ENCODE peak calls at places on chromosomes 2 and 18, in eight cellular contexts. D is CD8-positive, alpha-beta memory T cell; I is ovary; U is CD8-positive, alpha-beta T cell; M is tibial artery; J is small intestine; A is CD4-positive, alpha-beta memory T cell; P is Panc1. T is an unnamed sample. For H3K27me3, the result is how much of the 10 kb centered on the place peaks cover.

GRCh38 chr2:159249955-159250723 is 36.4 kb downstream of the WDSUB1 start:
- DNase-seq in I (no peak), A (no peak), P (peak), J (peak), M (peak), U (no peak), D (no peak), T (peak)

GRCh38 chr2:99861376-99861760 is 281.0 kb downstream of the AFF3 start:
- DNase-seq in M (no peak), J (peak), U (no peak), A (no peak), P (no peak), I (no peak), D (no peak), T (no peak)

GRCh38 chr2:74278176-74278575 is 65.0 kb downstream of the SLC4A5 start:
- DNase-seq in I (no peak), J (peak), M (no peak), D (no peak), A (no peak), P (no peak), U (no peak), T (no peak)

GRCh38 chr18:58863539-58864145 is 1.0 kb upstream of the ZNF532 start:
- DNase-seq in U (no peak), A (peak), J (peak), P (no peak), D (no peak), M (peak), I (peak), T (peak)

GRCh38 chr2:129658430-129658829 is 321.0 kb upstream of the RAB6C start:
- DNase-seq in A (no peak), I (no peak), D (no peak), M (no peak), J (no peak), P (no peak), U (no peak), T (no peak)

GRCh38 chr18:35345460-35345921 is 1.3 kb upstream of the ZNF24 start:
- DNase-seq in A (no peak), M (no peak), I (no peak), U (no peak), P (no peak), J (peak), D (no peak), T (no peak)

GRCh38 chr2:127145255-127145899 is 38.4 kb upstream of the BIN1 start:
- DNase-seq in U (no peak), I (no peak), P (no peak), M (no peak), J (no peak), A (no peak), D (no peak), T (no peak)

GRCh38 chr2:231928901-231929725 is 2.9 kb upstream of the NPPC start:
- DNase-seq in M (peak), D (no peak), U (no peak), J (no peak), A (no peak), P (no peak), I (no peak), T (peak)

GRCh38 chr2:228602277-228602676 is 420.8 kb upstream of the SPHKAP start:
- DNase-seq in A (no peak), D (no peak), P (no peak), U (no peak), M (no peak), J (peak), I (no peak), T (no peak)

GRCh38 chr2:134934641-134935040 is 16.0 kb downstream of the CCNT2 start:
- DNase-seq in I (no peak), U (no peak), M (no peak), A (no peak), J (peak), D (no peak), P (no peak), T (no peak)

GRCh38 chr18:44599409-44599808 is 81.3 kb upstream of the SETBP1 start:
- DNase-seq in P (no peak), U (no peak), A (no peak), M (peak), I (peak), D (no peak), J (no peak), T (no peak)

GRCh38 chr2:111209045-111209514 is 88.4 kb downstream of the BCL2L11 start:
- DNase-seq in P (no peak), J (no peak), M (no peak), D (no peak), I (no peak), A (no peak), U (no peak), T (no peak)

GRCh38 chr2:101219281-101219680 is 33.4 kb upstream of the CNOT11 start:
- DNase-seq in I (no peak), D (no peak), P (no peak), J (peak), U (no peak), A (no peak), M (no peak), T (no peak)

GRCh38 chr2:199186226-199186864 is 271.4 kb downstream of the SATB2 start:
- DNase-seq in J (no peak), U (no peak), D (no peak), P (no peak), I (no peak), A (no peak), M (no peak), T (no peak)

GRCh38 chr2:134458454-134458853 is 204.6 kb downstream of the MGAT5 start:
- DNase-seq in I (no peak), M (peak), A (no peak), J (no peak), P (no peak), U (no peak), D (no peak), T (no peak)

GRCh38 chr18:28855524-28855923 is 678.6 kb upstream of the CDH2 start:
- DNase-seq in D (no peak), U (no peak), A (no peak), J (no peak), P (no peak), M (no peak), I (no peak), T (no peak)

GRCh38 chr18:63823516-63824219 is 48.5 kb downstream of the SERPINB7 start:
- DNase-seq in D (no peak), A (no peak), P (no peak), J (peak), I (no peak), M (no peak), U (no peak), T (no peak)

GRCh38 chr2:238278626-238279323 is 9.6 kb downstream of the PER2 start:
- DNase-seq in J (no peak), A (no peak), I (peak), D (no peak), M (no peak), P (no peak), U (no peak), T (peak)

GRCh38 chr2:111246620-111247061 is 125.9 kb downstream of the BCL2L11 start:
- DNase-seq in M (no peak), I (no peak), P (no peak), J (no peak), U (no peak), D (no peak), A (no peak), T (no peak)

GRCh38 chr2:180677200-180677599 is 303.2 kb upstream of the UBE2E3 start:
- DNase-seq in M (no peak), A (no peak), I (no peak), P (no peak), J (no peak), D (no peak), U (no peak), T (no peak)

GRCh38 chr18:52343138-52343537 is 3.1 kb downstream of the DCC start:
- DNase-seq in D (no peak), A (no peak), U (no peak), I (no peak), M (no peak), P (no peak), J (peak), T (no peak)
- H3K27me3 ChIP-seq in D (under half), A (under half), U (under half), I (under half), M (under half), P (under half), J (under half), T (under half)

DNA sequence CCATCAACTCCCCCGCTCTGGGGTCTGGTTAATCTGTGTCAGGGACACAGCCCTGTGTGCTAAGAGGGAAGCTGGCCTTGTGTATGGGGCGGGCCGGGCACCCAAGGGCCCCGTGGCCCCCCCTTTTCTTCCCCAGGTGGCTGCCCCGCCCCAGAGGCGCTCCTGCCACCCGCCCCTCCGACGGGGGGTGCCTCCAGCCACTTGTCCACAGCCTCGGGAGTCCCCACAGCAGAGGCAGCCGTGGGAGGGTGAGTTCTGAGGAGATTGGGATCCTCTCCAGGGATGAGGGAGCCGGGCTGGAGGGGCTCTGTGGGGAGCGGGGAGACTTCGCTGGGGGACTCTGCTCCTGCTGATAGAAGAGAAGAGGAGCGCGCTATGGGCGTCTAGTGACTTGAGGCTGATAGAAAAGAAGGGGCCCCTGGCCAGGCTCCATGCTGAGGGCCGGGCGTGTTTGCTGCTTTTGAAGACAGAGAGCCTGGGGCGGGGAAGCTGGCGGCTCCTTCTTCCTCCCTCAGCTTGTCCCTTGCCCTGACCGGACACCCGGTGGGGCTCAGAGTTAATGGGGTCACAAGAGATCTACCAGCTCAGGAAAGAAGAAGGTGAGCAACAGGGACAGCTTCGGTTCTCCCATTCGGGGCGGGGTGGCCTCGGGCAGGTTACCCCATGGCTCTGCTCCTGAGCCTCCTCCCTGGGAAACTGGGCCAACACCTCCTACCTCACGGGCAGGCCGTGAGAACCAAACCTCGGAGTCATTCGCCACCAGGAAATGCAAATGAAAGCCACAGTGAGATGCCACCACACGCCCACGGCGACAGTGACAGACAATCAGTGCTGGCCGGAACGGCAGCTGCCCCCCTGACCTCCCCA is 89.4 kb upstream of the TAF1B start:
- DNase-seq in P (no peak), J (peak), I (no peak), D (peak), A (peak), U (no peak), M (no peak), T (no peak)
- H3K27me3 ChIP-seq in P (under half), J (under half), I (under half), D (under half), A (under half), U (under half), M (under half), T (under half)

DNA sequence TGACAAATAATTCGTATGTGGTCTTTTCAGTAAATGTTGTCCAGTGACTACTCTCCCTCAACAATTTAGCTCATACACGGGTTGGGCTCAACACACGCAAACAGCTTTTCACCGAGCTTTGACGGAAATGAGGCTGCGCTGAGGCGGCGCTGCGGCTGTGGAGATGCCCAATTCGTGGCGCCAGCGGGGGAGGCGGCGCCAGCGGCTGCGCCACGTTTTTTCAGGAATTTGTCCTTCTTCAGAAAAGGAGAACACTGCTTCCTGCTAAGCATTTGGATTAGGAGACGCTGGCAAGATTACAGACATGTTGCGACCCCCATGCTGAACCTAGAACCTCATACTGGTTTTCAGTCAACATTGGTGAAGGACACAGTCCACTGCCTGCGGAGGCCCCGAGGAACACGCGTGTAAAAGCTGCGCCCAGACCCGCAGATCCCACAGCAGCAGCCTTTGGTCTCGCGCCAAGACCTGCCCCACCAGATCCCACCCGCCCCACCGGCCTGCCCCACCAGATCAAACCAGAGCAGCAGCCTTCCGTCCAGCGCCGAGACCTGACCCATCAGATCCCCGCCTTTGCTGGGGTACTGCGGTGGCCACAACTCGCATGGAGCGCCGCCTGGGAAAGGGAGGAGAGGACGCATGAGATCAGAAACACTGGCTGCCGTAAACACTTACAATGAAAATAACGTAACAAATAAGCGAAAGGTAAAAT is 173.8 kb downstream of the TMEM18 start:
- DNase-seq in J (no peak), D (no peak), M (no peak), P (no peak), U (no peak), I (no peak), A (no peak), T (no peak)
- H3K27me3 ChIP-seq in J (under half), D (under half), M (under half), P (under half), U (under half), I (under half), A (under half), T (under half)

GRCh38 chr18:48565105-48565504 is 26.3 kb downstream of the CTIF start:
- DNase-seq in M (no peak), A (no peak), U (no peak), P (no peak), I (no peak), D (no peak), J (no peak), T (no peak)
- H3K27me3 ChIP-seq in M (under half), A (under half), U (under half), P (under half), I (under half), D (under half), J (under half), T (under half)

GRCh38 chr2:19131871-19132270 is 226.6 kb downstream of the OSR1 start:
- DNase-seq in J (no peak), U (no peak), M (no peak), I (no peak), P (no peak), D (no peak), A (no peak), T (no peak)

GRCh38 chr2:19127616-19128015 is 230.8 kb downstream of the OSR1 start:
- DNase-seq in P (no peak), M (no peak), I (no peak), A (no peak), J (no peak), D (no peak), U (no peak), T (no peak)

GRCh38 chr2:19125876-19126275 is 232.5 kb downstream of the OSR1 start:
- DNase-seq in U (no peak), A (no peak), P (no peak), M (no peak), I (no peak), D (no peak), J (no peak), T (no peak)

GRCh38 chr2:19126281-19126680 is 232.1 kb downstream of the OSR1 start:
- DNase-seq in A (no peak), D (no peak), U (no peak), J (no peak), M (no peak), P (no peak), I (no peak), T (no peak)

DNA sequence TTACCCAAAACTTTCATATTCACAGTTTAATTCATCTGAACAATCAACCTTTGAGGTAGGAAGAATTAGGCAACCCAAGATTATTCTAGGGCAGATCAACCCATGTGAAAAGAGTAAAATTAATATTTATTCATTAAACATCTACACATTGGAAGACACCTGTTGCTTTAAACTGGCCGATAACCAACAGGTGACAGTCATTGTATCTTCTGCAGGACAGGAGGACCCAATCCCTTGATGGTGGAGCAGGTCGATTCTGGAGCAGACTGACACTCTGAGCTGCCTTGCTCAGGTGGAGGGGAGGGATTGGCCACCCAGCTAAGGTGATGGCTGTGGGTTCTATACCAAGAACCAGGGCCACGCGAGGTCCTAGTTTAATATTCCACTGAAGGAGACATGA is 230.3 kb downstream of the OSR1 start:
- DNase-seq in D (no peak), A (no peak), I (no peak), J (no peak), M (no peak), U (no peak), P (no peak), T (no peak)
- H3K27me3 ChIP-seq in D (under half), A (under half), I (under half), J (under half), M (under half), U (under half), P (under half), T (under half)

T was measured in sigmoid colon.